ENCODE peak calls at places on chromosomes 3 and 15, in six cellular contexts. Q is HL-60, Z is lower lobe of right lung, A is heart left ventricle, F is fibroblast of pulmonary artery, H is neural crest cell. B is an unnamed sample.

GRCh38 chr3:129597792-129598381 is 8.6 kb downstream of the PLXND1 start:
- DNase-seq in Q (no peak), Z (no peak), A (no peak), F (no peak), H (no peak), B (no peak)

GRCh38 chr3:61537366-61537765 is 24.0 kb upstream of the PTPRG start:
- DNase-seq in Q (no peak), Z (no peak), A (no peak), F (peak), H (no peak), B (no peak)

GRCh38 chr15:43279496-43279895 is 12.8 kb upstream of the TGM5 start:
- DNase-seq in Q (no peak), Z (no peak), A (no peak), F (no peak), H (no peak), B (no peak)

GRCh38 chr15:78402056-78402610 is 35.9 kb upstream of the IREB2 start:
- DNase-seq in Q (peak), Z (no peak), A (no peak), F (no peak), H (no peak), B (no peak)

GRCh38 chr3:63386568-63386967 is 108.5 kb downstream of the SYNPR start:
- DNase-seq in Q (no peak), Z (no peak), A (no peak), F (no peak), H (no peak), B (no peak)

GRCh38 chr3:11391172-11391879 is 119.1 kb downstream of the ATG7 start:
- DNase-seq in Q (no peak), Z (no peak), A (no peak), F (no peak), H (no peak), B (no peak)

GRCh38 chr15:29312387-29312786 is 42.8 kb upstream of the NSMCE3 start:
- DNase-seq in Q (no peak), Z (no peak), A (no peak), F (peak), H (no peak), B (no peak)

GRCh38 chr3:122416966-122417365 is 1.1 kb upstream of the WDR5B start:
- DNase-seq in Q (no peak), Z (no peak), A (no peak), F (peak), H (no peak), B (no peak)

DNA sequence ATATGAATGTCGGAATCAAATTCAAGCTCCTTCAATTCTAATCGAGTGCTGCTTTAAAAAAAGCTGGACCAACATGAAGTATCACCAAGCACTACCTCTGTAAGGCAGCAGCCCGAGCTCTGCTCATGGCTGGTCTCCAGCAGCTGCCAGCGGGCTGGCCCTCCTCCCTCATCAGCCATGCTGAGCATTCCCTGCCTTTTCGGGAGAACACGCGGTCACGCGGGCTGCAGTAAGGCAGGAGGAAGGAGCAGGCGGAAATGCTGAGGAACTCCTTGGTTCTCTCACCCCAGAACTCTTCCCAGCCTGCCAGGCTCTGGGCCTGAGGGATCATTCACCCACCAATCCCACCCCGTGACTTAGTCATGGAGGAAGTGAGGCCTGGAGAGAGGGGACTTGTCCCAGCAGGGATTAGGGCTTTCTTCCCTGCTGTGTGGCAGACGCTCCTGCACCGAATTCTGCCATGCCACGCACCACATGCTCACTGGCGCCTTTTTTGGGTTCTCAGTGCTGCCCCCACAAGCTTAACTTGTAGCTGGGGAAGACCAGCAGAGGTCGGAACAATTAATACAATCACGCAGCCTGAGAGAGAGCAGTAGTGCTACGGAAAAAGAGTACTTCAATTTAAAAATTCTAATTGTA is 42.9 kb upstream of the RPL32 start:
- DNase-seq in Q (no peak), Z (no peak), A (peak), F (no peak), H (no peak), B (no peak)
- TF ChIP-seq CTCF in Q (no peak), Z (no peak), A (no peak), F (no peak), H (no peak), B (no peak)

GRCh38 chr3:50354186-50354764 is 3.6 kb downstream of the CYB561D2 start:
- DNase-seq in Q (no peak), Z (no peak), A (no peak), F (no peak), H (no peak), B (no peak)

GRCh38 chr3:50356553-50356952 is 2.8 kb downstream of the TMEM115 start:
- DNase-seq in Q (no peak), Z (no peak), A (peak), F (no peak), H (no peak), B (no peak)

GRCh38 chr3:50354850-50355249 is 4.2 kb downstream of the CYB561D2 start:
- DNase-seq in Q (no peak), Z (no peak), A (no peak), F (no peak), H (no peak), B (no peak)

GRCh38 chr3:50358355-50358926 is 880 bp downstream of the TMEM115 start:
- DNase-seq in Q (no peak), Z (no peak), A (no peak), F (no peak), H (no peak), B (no peak)

DNA sequence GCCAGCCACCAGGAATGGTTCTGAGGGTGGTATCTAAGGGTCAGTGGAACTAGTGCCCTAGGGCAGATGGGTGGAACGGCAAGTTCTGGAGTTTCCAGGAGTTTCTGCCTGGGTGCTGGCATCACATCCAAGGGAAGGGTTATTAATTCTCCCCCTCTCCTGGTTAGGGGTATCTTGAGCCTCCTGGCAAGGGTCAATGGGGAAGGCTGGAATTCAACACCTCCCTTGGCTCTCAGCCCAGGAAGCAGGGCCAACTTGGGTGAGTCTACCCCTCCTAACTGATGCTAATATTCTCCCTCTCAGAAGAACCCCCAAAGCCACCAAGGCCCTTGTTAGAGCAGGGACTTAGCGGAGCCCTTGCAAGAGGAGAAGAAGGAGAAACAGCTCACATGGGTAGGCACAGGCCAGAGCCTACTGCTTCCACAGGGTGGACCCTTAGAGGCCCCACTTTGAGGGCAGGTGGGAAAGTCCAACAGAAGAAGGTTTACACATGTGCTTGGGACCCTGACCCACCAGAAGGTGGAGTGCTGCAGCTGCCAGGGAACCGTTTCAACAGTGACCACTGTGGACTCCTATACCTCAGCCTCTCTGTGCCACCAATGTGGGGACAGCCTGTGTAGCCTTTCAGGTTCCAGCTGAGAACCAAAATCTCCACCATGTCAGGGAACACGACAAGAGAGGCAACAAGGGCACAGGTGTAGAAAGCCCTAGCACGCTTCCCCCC is 3.3 kb downstream of the TMEM115 start:
- DNase-seq in Q (no peak), Z (no peak), A (no peak), F (no peak), H (no peak), B (no peak)
- TF ChIP-seq CTCF in Q (no peak), Z (no peak), A (peak), F (no peak), H (no peak), B (no peak)

GRCh38 chr3:58193682-58194407 is 16.9 kb downstream of the DNASE1L3 start:
- DNase-seq in Q (no peak), Z (no peak), A (no peak), F (no peak), H (no peak), B (no peak)

GRCh38 chr3:58191361-58191991 is 19.3 kb downstream of the DNASE1L3 start:
- DNase-seq in Q (no peak), Z (no peak), A (no peak), F (no peak), H (no peak), B (no peak)

GRCh38 chr3:58190882-58191281 is 19.9 kb downstream of the DNASE1L3 start:
- DNase-seq in Q (no peak), Z (no peak), A (no peak), F (no peak), H (no peak), B (no peak)

GRCh38 chr3:58190291-58190690 is 20.5 kb downstream of the DNASE1L3 start:
- DNase-seq in Q (no peak), Z (no peak), A (no peak), F (no peak), H (no peak), B (no peak)

DNA sequence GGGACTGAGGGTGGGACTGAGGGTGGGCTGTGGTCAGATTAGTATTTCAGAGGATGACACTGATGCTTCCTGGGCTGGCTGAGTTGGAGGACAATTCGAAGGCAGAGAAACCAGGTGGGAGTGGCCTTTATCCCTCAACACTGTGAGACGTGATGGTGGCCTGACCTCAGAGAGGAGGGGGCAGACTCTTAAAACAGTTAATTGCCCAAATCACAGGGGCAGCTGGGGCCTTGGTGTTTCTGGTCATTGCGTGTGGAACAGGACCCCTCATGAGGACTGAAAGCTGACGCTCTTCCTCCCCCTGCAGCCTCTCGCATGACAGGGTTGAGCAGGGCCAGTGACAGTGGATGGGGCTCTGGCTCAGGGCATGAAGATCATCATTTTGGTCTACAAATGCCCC is 18.7 kb downstream of the DNASE1L3 start:
- DNase-seq in Q (no peak), Z (no peak), A (no peak), F (no peak), H (no peak), B (no peak)
- TF ChIP-seq CTCF in Q (no peak), Z (no peak), A (no peak), F (no peak), H (no peak), B (no peak)

GRCh38 chr3:161101609-161102008 is 3.5 kb downstream of the B3GALNT1 start:
- DNase-seq in Q (no peak), Z (no peak), A (no peak), F (no peak), H (no peak), B (no peak)

GRCh38 chr3:161100994-161101393 is 4.2 kb downstream of the B3GALNT1 start:
- DNase-seq in Q (no peak), Z (peak), A (peak), F (no peak), H (no peak), B (no peak)

GRCh38 chr3:161096771-161097367 is 8.3 kb downstream of the B3GALNT1 start:
- DNase-seq in Q (no peak), Z (no peak), A (no peak), F (no peak), H (no peak), B (no peak)
- TF ChIP-seq CTCF in Q (no peak), Z (peak), A (peak), F (peak), H (peak), B (peak)

GRCh38 chr3:39469945-39470344 is 2.5 kb downstream of the MOBP start:
- DNase-seq in Q (no peak), Z (no peak), A (no peak), F (no peak), H (no peak), B (no peak)

GRCh38 chr3:39467394-39468107 is at the start of gene MOBP:
- DNase-seq in Q (no peak), Z (no peak), A (no peak), F (no peak), H (no peak), B (no peak)

GRCh38 chr3:39466988-39467387 is 492 bp upstream of the MOBP start:
- DNase-seq in Q (no peak), Z (no peak), A (no peak), F (no peak), H (no peak), B (no peak)

GRCh38 chr3:39469258-39469657 is 1.8 kb downstream of the MOBP start:
- DNase-seq in Q (no peak), Z (no peak), A (no peak), F (no peak), H (no peak), B (no peak)

DNA sequence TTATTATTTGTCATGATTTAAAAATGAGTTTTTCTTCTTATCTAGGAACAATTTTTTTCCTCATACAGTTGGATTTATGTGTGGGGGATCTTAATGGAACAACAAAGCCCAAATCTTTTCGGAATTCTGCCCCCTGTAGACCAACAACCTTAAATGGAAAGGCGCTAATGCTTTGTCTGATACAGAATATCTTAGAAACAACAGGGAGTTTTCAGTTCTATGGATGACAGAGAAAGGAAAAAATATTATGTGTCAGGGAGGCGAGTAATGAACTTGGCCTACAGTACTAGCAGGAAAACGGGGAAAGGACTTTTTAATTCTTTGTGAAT is 592 bp downstream of the MOBP start:
- DNase-seq in Q (no peak), Z (no peak), A (no peak), F (no peak), H (no peak), B (no peak)
- TF ChIP-seq CTCF in Q (no peak), Z (no peak), A (no peak), F (no peak), H (peak), B (no peak)

DNA sequence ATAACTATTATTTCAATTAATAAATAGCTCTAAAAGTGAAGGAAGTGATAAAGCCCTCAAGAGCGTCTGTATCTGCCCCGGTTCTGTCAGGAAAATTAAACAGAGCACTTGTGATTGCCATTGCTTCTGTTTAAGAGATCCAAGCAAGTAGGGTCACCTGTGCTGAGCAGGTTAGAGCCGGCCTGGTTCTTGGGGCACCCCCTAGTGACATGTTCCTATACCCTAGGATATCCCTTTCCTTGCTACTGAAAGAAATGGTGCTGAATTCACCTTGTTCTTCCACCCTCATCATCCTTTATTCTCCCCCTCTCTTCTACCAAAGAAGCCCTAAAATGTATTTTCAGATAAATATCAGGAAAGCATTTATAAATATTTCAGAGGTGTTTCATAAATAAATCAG is 323.5 kb downstream of the RORA start:
- DNase-seq in Q (no peak), Z (no peak), A (no peak), F (no peak), H (no peak), B (no peak)
- TF ChIP-seq CTCF in Q (no peak), Z (no peak), A (no peak), F (no peak), H (no peak), B (peak)

DNA sequence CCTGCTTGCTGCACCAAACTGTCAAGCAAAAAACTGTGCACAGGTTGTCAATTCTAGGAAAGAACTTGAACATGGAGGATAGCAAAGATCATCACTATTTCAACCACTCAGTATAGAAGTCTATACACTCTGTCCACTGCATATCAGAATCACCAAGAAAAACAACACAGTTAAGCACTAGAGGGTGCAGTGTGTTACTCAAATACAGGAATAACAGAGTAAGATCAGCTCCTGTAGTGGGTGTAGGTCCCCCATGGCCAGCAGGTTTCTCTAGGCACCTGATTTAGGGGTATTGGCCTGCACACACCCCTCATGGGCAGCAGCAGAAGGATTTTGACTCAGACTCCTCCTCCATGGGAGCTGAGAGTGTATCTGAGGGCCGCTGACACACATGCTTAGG is 464.1 kb downstream of the EPHA6 start:
- DNase-seq in Q (no peak), Z (no peak), A (no peak), F (no peak), H (no peak), B (no peak)
- TF ChIP-seq CTCF in Q (no peak), Z (no peak), A (no peak), F (no peak), H (no peak), B (peak)

GRCh38 chr15:75452968-75453702 is 1.6 kb upstream of the SIN3A start:
- DNase-seq in Q (peak), Z (peak), A (peak), F (peak), H (peak), B (peak)
- TF ChIP-seq CTCF in Q (peak), Z (no peak), A (peak), F (no peak), H (peak), B (peak)

DNA sequence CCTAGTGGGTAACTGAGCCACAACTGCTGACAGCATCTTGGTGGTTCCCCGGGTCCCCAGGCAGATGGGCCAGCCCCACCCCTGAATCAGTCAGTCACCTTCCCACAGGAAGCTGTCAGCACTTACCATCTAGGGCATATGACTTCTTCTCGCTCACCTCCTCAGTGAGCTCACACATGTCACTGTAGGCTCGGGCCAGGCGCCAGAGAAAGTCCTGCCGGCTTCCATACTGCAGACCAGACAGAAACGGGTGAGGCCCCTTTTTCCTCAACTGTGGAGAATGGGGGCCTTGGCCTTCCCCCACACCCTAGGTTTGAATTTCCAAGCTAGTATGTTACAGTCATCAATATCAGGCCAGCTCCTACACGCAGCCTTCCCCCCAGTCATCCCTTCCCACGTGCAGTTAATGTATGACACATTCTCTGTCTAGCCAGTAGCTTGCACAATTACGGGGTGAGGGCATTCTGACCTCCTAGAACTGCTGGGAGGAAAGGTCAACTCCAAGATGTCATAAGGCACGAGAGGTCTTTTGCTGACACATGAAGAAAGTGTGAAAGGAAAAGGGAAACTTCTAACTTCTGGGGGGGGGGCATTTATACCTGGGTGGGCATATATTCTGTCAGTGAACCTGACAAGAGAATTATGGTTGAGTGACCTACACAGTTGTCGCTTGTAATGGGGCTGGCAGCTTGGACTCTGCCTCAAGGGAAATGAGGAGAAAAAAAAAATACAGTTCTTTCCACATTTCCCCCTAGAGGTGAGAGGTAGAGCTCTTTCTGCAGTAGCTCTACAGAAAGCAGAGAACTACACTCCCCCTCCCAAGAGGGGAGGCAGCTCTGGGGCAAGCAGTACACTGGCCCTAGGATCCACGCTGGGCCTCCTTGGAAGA is 10.9 kb downstream of the RMDN3 start:
- DNase-seq in Q (peak), Z (no peak), A (no peak), F (peak), H (no peak), B (no peak)
- TF ChIP-seq CTCF in Q (no peak), Z (no peak), A (no peak), F (peak), H (no peak), B (peak)

B was measured in progenitor cell of endocrine pancreas.